ENCODE peak calls at places on chromosomes 1 and 21, in nine cellular contexts. E is anterior cingulate cortex; R is stimulated activated CD4-positive, alpha-beta T cell treated with anti-CD3 and anti-CD28 coated beads, Interleukin-1b, Interleukin-23, amount 100 ng/mL, for 1 hour; F is Caki2; V is cortex of kidney; S is NCI-H446 treated with DMSO at 0.1 percent for 48 hours; Y is stimulated activated CD8-positive, alpha-beta memory T cell treated with anti-CD3 and anti-CD28 coated beads, Interleukin-15, amount 100 ng/mL, for 4 hours; Z is DMS153; D is thyroid gland. A is an unnamed sample.

GRCh38 chr21:30979054-30979453 is 59.2 kb downstream of the KRTAP19-8 start:
- DNase-seq in Y (no peak), D (no peak), F (no peak), V (no peak), S (no peak), E (no peak), Z (no peak), R (no peak), A (no peak)

GRCh38 chr1:168234846-168235547 is 9.2 kb downstream of the SFT2D2 start:
- DNase-seq in R (no peak), Z (peak), Y (no peak), S (peak), D (no peak), E (no peak), V (no peak), F (peak), A (peak)

GRCh38 chr1:8374812-8375211 is 56.9 kb downstream of the SLC45A1 start:
- DNase-seq in Z (peak), R (no peak), D (no peak), F (peak), E (no peak), Y (no peak), S (peak), V (no peak), A (peak)

GRCh38 chr1:94248956-94249688 is 11.7 kb upstream of the ARHGAP29 start:
- DNase-seq in D (no peak), F (no peak), V (no peak), R (no peak), E (no peak), Z (no peak), S (no peak), Y (no peak), A (peak)

GRCh38 chr1:240611619-240612490 is at the start of gene GREM2:
- DNase-seq in S (no peak), D (peak), V (no peak), R (no peak), F (peak), Y (no peak), Z (no peak), E (peak), A (peak)

GRCh38 chr1:40450491-40451237 is 388 bp downstream of the ZFP69B start:
- DNase-seq in S (no peak), D (peak), E (peak), F (peak), Y (peak), V (no peak), Z (peak), R (peak), A (peak)

GRCh38 chr1:15027515-15027948 is 126.0 kb upstream of the TMEM51 start:
- DNase-seq in Y (no peak), S (peak), Z (no peak), D (peak), E (peak), V (no peak), R (peak), F (peak), A (peak)

GRCh38 chr1:26387447-26387846 is 14.9 kb upstream of the ZNF683 start:
- DNase-seq in R (no peak), Z (no peak), Y (no peak), D (no peak), S (no peak), F (peak), E (no peak), V (no peak), A (no peak)

GRCh38 chr1:99682291-99682751 is 36.4 kb downstream of the PALMD start:
- DNase-seq in E (no peak), F (peak), Z (no peak), D (no peak), Y (no peak), V (no peak), R (no peak), S (no peak), A (no peak)

GRCh38 chr1:114107474-114108175 is 46.0 kb downstream of the SYT6 start:
- DNase-seq in Y (no peak), V (no peak), R (no peak), Z (no peak), F (no peak), S (no peak), D (no peak), E (no peak), A (no peak)

GRCh38 chr21:42280356-42281195 is 34.6 kb downstream of the TFF3 start:
- DNase-seq in R (no peak), E (no peak), S (no peak), V (no peak), Z (no peak), Y (no peak), F (no peak), D (no peak), A (no peak)